ENCODE peak calls at places on chromosomes 11 and 22, in nine cellular contexts. One of them, this sample, is unnamed.

GRCh38 chr11:109853156-109853776 is 239.9 kb upstream of the ZC3H12C start:
- DNase-seq in A549: no peak
- DNase-seq in adrenal gland: peak
- DNase-seq in tibial nerve: no peak
- DNase-seq in IMR-90: peak
- DNase-seq in sigmoid colon: no peak
- DNase-seq in right lobe of liver: no peak
- DNase-seq in lower leg skin: no peak
- DNase-seq in transverse colon: no peak
- DNase-seq in this sample: no peak

GRCh38 chr11:33829430-33830141 is 55.3 kb upstream of the FBXO3 start:
- DNase-seq in transverse colon: peak
- DNase-seq in right lobe of liver: no peak
- DNase-seq in A549: peak
- DNase-seq in adrenal gland: peak
- DNase-seq in lower leg skin: peak
- DNase-seq in IMR-90: peak
- DNase-seq in tibial nerve: peak
- DNase-seq in sigmoid colon: no peak
- DNase-seq in this sample: peak

GRCh38 chr22:37018815-37019308 is 385 bp downstream of the TST start:
- DNase-seq in right lobe of liver: peak
- DNase-seq in A549: no peak
- DNase-seq in IMR-90: peak
- DNase-seq in adrenal gland: peak
- DNase-seq in lower leg skin: peak
- DNase-seq in sigmoid colon: peak
- DNase-seq in tibial nerve: peak
- DNase-seq in transverse colon: peak
- DNase-seq in this sample: peak

GRCh38 chr11:119267645-119268044 is 49.3 kb downstream of the MCAM start:
- DNase-seq in lower leg skin: no peak
- DNase-seq in A549: no peak
- DNase-seq in sigmoid colon: no peak
- DNase-seq in IMR-90: no peak
- DNase-seq in right lobe of liver: no peak
- DNase-seq in adrenal gland: no peak
- DNase-seq in tibial nerve: no peak
- DNase-seq in transverse colon: no peak
- DNase-seq in this sample: no peak

GRCh38 chr22:46241397-46242007 is 8.6 kb downstream of the CDPF1 start:
- DNase-seq in tibial nerve: no peak
- DNase-seq in lower leg skin: no peak
- DNase-seq in right lobe of liver: no peak
- DNase-seq in adrenal gland: peak
- DNase-seq in transverse colon: no peak
- DNase-seq in IMR-90: no peak
- DNase-seq in sigmoid colon: no peak
- DNase-seq in A549: no peak
- DNase-seq in this sample: no peak

GRCh38 chr11:122895591-122895990 is 13.0 kb downstream of the JHY start:
- DNase-seq in sigmoid colon: no peak
- DNase-seq in tibial nerve: no peak
- DNase-seq in transverse colon: no peak
- DNase-seq in IMR-90: no peak
- DNase-seq in lower leg skin: no peak
- DNase-seq in A549: no peak
- DNase-seq in right lobe of liver: no peak
- DNase-seq in adrenal gland: no peak
- DNase-seq in this sample: no peak

GRCh38 chr11:70416881-70417280 is 18.6 kb downstream of the CTTN start:
- DNase-seq in right lobe of liver: no peak
- DNase-seq in IMR-90: no peak
- DNase-seq in transverse colon: no peak
- DNase-seq in lower leg skin: no peak
- DNase-seq in A549: no peak
- DNase-seq in adrenal gland: no peak
- DNase-seq in sigmoid colon: no peak
- DNase-seq in tibial nerve: no peak
- DNase-seq in this sample: no peak

GRCh38 chr11:105942951-105943350 is 79.1 kb downstream of the MSANTD4 start:
- DNase-seq in right lobe of liver: no peak
- DNase-seq in tibial nerve: no peak
- DNase-seq in IMR-90: peak
- DNase-seq in sigmoid colon: no peak
- DNase-seq in lower leg skin: no peak
- DNase-seq in A549: no peak
- DNase-seq in transverse colon: no peak
- DNase-seq in adrenal gland: no peak
- DNase-seq in this sample: no peak

DNA sequence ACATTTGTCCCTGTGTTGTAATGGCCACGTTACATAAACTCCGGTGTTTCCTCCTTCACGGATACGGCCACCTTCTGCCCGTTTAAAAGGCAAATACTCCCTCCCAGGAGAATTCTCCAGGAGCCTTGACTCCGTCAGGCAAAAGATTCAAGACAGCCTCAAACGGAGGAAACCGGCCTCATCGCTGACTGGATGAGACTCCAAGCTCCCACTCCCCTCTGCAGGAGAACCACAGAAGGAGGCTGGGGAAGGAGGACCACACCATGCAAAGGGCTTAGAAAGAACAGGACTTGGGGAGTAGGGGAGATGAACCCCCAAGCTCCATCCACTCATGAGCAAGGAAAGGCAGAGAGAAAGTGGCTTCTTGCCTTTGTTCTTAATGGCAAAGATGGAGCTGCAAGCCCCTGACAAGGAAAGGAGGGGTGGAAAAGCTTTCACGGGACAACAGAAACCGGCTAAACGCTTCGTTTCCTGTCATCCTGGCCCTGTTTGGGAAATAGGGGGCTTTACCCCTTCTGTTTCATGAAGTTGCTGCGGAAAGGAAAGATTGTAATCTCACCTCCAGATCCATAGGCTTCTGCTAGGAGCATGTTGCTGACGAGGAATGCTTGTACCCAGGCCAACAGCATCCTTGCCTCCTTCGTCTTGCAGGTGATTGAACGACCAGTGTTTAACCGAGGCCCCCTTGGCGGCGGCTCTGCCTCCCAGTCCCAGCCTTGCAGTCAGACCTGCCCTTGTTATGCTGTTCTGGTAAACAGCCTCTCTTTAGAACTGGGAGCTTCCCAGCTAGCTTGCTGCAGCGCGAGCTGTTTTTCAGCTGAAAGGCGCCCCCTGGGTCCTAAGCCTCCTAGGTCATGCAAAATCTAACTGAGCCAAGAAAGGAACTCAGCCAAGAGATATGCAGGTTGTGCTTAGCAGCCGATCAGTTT is at the start of gene PIK3IP1:
- DNase-seq in IMR-90: peak
- DNase-seq in adrenal gland: peak
- DNase-seq in lower leg skin: peak
- DNase-seq in right lobe of liver: peak
- DNase-seq in A549: peak
- DNase-seq in sigmoid colon: peak
- DNase-seq in transverse colon: peak
- DNase-seq in tibial nerve: peak
- DNase-seq in this sample: peak
- TF ChIP-seq POLR2A in IMR-90: peak
- TF ChIP-seq POLR2A in adrenal gland: peak
- TF ChIP-seq POLR2A in lower leg skin: no peak
- TF ChIP-seq POLR2A in right lobe of liver: peak
- TF ChIP-seq POLR2A in A549: no peak
- TF ChIP-seq POLR2A in sigmoid colon: peak
- TF ChIP-seq POLR2A in transverse colon: peak
- TF ChIP-seq POLR2A in tibial nerve: peak
- TF ChIP-seq POLR2A in this sample: no peak

GRCh38 chr11:117097567-117098268 is 510 bp downstream of the SIK3 start:
- DNase-seq in transverse colon: peak
- DNase-seq in sigmoid colon: peak
- DNase-seq in A549: peak
- DNase-seq in right lobe of liver: peak
- DNase-seq in IMR-90: no peak
- DNase-seq in lower leg skin: peak
- DNase-seq in adrenal gland: peak
- DNase-seq in tibial nerve: peak
- DNase-seq in this sample: peak

GRCh38 chr11:117096140-117096972 is 1.9 kb downstream of the SIK3 start:
- DNase-seq in adrenal gland: no peak
- DNase-seq in transverse colon: peak
- DNase-seq in sigmoid colon: no peak
- DNase-seq in lower leg skin: peak
- DNase-seq in IMR-90: no peak
- DNase-seq in A549: no peak
- DNase-seq in tibial nerve: no peak
- DNase-seq in right lobe of liver: peak
- DNase-seq in this sample: no peak

GRCh38 chr11:117098269-117099231 is at the start of gene SIK3:
- DNase-seq in sigmoid colon: peak
- DNase-seq in adrenal gland: peak
- DNase-seq in transverse colon: peak
- DNase-seq in A549: peak
- DNase-seq in tibial nerve: peak
- DNase-seq in right lobe of liver: peak
- DNase-seq in lower leg skin: peak
- DNase-seq in IMR-90: peak
- DNase-seq in this sample: peak

GRCh38 chr11:117095301-117096139 is 2.7 kb downstream of the SIK3 start:
- DNase-seq in transverse colon: no peak
- DNase-seq in IMR-90: peak
- DNase-seq in right lobe of liver: no peak
- DNase-seq in A549: no peak
- DNase-seq in adrenal gland: no peak
- DNase-seq in tibial nerve: no peak
- DNase-seq in lower leg skin: no peak
- DNase-seq in sigmoid colon: no peak
- DNase-seq in this sample: no peak

GRCh38 chr11:117096973-117097566 is 1.2 kb downstream of the SIK3 start:
- DNase-seq in transverse colon: no peak
- DNase-seq in A549: no peak
- DNase-seq in IMR-90: no peak
- DNase-seq in right lobe of liver: no peak
- DNase-seq in sigmoid colon: no peak
- DNase-seq in adrenal gland: no peak
- DNase-seq in tibial nerve: no peak
- DNase-seq in lower leg skin: no peak
- DNase-seq in this sample: no peak
- TF ChIP-seq POLR2A in transverse colon: no peak
- TF ChIP-seq POLR2A in A549: no peak
- TF ChIP-seq POLR2A in IMR-90: no peak
- TF ChIP-seq POLR2A in right lobe of liver: no peak
- TF ChIP-seq POLR2A in sigmoid colon: no peak
- TF ChIP-seq POLR2A in adrenal gland: no peak
- TF ChIP-seq POLR2A in tibial nerve: no peak
- TF ChIP-seq POLR2A in lower leg skin: no peak
- TF ChIP-seq POLR2A in this sample: no peak

GRCh38 chr11:48020092-48020755 is 39.9 kb downstream of the PTPRJ start:
- DNase-seq in IMR-90: no peak
- DNase-seq in transverse colon: peak
- DNase-seq in sigmoid colon: no peak
- DNase-seq in adrenal gland: peak
- DNase-seq in right lobe of liver: no peak
- DNase-seq in A549: no peak
- DNase-seq in tibial nerve: no peak
- DNase-seq in lower leg skin: no peak
- DNase-seq in this sample: peak
- TF ChIP-seq POLR2A in IMR-90: no peak
- TF ChIP-seq POLR2A in transverse colon: no peak
- TF ChIP-seq POLR2A in sigmoid colon: no peak
- TF ChIP-seq POLR2A in adrenal gland: no peak
- TF ChIP-seq POLR2A in right lobe of liver: no peak
- TF ChIP-seq POLR2A in A549: no peak
- TF ChIP-seq POLR2A in tibial nerve: no peak
- TF ChIP-seq POLR2A in lower leg skin: no peak
- TF ChIP-seq POLR2A in this sample: no peak

GRCh38 chr11:23112390-23112789 is 252.1 kb upstream of the CCDC179 start:
- DNase-seq in lower leg skin: no peak
- DNase-seq in adrenal gland: no peak
- DNase-seq in right lobe of liver: no peak
- DNase-seq in transverse colon: no peak
- DNase-seq in tibial nerve: no peak
- DNase-seq in IMR-90: no peak
- DNase-seq in A549: no peak
- DNase-seq in sigmoid colon: no peak
- DNase-seq in this sample: no peak

GRCh38 chr11:23113887-23114216 is 253.6 kb upstream of the CCDC179 start:
- DNase-seq in A549: no peak
- DNase-seq in tibial nerve: no peak
- DNase-seq in right lobe of liver: no peak
- DNase-seq in adrenal gland: no peak
- DNase-seq in IMR-90: no peak
- DNase-seq in lower leg skin: no peak
- DNase-seq in sigmoid colon: no peak
- DNase-seq in transverse colon: no peak
- DNase-seq in this sample: no peak

GRCh38 chr11:23112987-23113886 is 253.0 kb upstream of the CCDC179 start:
- DNase-seq in right lobe of liver: peak
- DNase-seq in tibial nerve: no peak
- DNase-seq in transverse colon: peak
- DNase-seq in lower leg skin: no peak
- DNase-seq in sigmoid colon: no peak
- DNase-seq in IMR-90: peak
- DNase-seq in A549: peak
- DNase-seq in adrenal gland: peak
- DNase-seq in this sample: peak
- TF ChIP-seq POLR2A in right lobe of liver: no peak
- TF ChIP-seq POLR2A in tibial nerve: no peak
- TF ChIP-seq POLR2A in transverse colon: no peak
- TF ChIP-seq POLR2A in lower leg skin: no peak
- TF ChIP-seq POLR2A in sigmoid colon: no peak
- TF ChIP-seq POLR2A in IMR-90: no peak
- TF ChIP-seq POLR2A in A549: no peak
- TF ChIP-seq POLR2A in adrenal gland: no peak
- TF ChIP-seq POLR2A in this sample: no peak

DNA sequence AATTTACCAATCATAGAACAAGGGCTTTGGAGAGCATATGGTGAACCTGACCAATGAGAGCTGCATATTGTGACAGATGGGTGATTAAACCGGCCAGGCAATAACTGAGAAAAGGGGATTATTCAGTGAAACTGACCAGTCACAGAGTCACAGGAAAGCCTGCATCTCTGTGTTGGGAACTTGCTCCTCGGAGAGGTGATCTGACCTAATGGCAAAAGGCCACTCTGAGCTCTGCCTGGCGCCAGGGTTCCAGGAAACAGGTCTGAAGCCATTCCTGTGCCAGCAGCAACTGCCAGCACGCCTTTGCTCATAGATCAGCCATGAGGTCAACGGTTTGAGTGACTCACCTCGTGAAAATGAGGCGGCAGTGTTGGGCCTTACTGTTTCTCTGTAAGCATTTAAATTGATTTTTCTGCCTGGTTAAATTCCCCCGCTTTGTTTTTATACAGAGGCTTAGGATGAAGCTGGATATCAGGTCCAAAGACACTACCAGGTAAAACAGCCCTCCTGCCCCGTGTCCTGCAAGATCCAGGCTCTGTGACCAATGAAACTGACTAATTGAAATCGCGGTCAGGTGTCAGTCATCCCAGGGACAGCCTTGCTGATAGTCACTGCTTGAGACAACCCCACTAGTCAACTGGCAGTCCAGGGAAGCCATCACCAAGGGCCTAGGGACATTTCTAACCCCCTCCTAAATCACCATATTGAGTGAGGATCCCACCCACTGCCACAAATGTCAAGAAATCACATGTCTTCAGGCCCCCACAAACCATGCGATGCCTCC is 35.8 kb upstream of the MYOD1 start:
- DNase-seq in lower leg skin: no peak
- DNase-seq in tibial nerve: no peak
- DNase-seq in adrenal gland: no peak
- DNase-seq in IMR-90: peak
- DNase-seq in sigmoid colon: no peak
- DNase-seq in A549: no peak
- DNase-seq in transverse colon: no peak
- DNase-seq in right lobe of liver: peak
- DNase-seq in this sample: no peak
- TF ChIP-seq POLR2A in lower leg skin: no peak
- TF ChIP-seq POLR2A in tibial nerve: no peak
- TF ChIP-seq POLR2A in adrenal gland: no peak
- TF ChIP-seq POLR2A in IMR-90: no peak
- TF ChIP-seq POLR2A in sigmoid colon: no peak
- TF ChIP-seq POLR2A in A549: no peak
- TF ChIP-seq POLR2A in transverse colon: no peak
- TF ChIP-seq POLR2A in right lobe of liver: no peak
- TF ChIP-seq POLR2A in this sample: no peak